ENCODE peak calls at places on chromosome 20, in five cellular contexts. B is WTC11, Q is H9, Z is fibroblast of the aortic adventitia, V is NCI-H82. F is an unnamed sample.

GRCh38 chr20:50879649-50880550 is 51.3 kb downstream of the ADNP start:
- DNase-seq in B (no peak), Q (no peak), Z (no peak), V (no peak), F (no peak)

GRCh38 chr20:48342822-48343513 is 484.8 kb downstream of the PREX1 start:
- DNase-seq in B (no peak), Q (no peak), Z (no peak), V (no peak), F (no peak)

GRCh38 chr20:61520761-61521460 is 268.9 kb downstream of the CDH4 start:
- DNase-seq in B (no peak), Q (no peak), Z (peak; percentile 56), V (no peak), F (peak; percentile 47)

GRCh38 chr20:56433880-56434255 is 21.8 kb downstream of the CASS4 start:
- DNase-seq in B (no peak), Q (no peak), Z (peak; percentile 84), V (no peak), F (peak; percentile 91)

GRCh38 chr20:1950836-1951235 is 43.0 kb downstream of the PDYN start:
- DNase-seq in B (peak; percentile 30), Q (no peak), Z (no peak), V (no peak), F (no peak)

GRCh38 chr20:35618372-35619131 is 2.9 kb downstream of the SPAG4 start:
- DNase-seq in B (peak; percentile 30), Q (peak; percentile 55), Z (peak; percentile 31), V (peak; percentile 58), F (peak; percentile 39)

GRCh38 chr20:13119583-13119982 is 101.5 kb upstream of the ISM1 start:
- DNase-seq in B (peak; percentile 17), Q (peak; percentile 52), Z (peak; percentile 74), V (peak; percentile 85), F (peak; percentile 77)

GRCh38 chr20:38857703-38858102 is 52.2 kb downstream of the PPP1R16B start:
- DNase-seq in B (no peak), Q (no peak), Z (no peak), V (no peak), F (no peak)

GRCh38 chr20:17646209-17646717 is 35.8 kb downstream of the RRBP1 start:
- DNase-seq in B (no peak), Q (no peak), Z (no peak), V (peak; percentile 42), F (no peak)

GRCh38 chr20:64155258-64156135 is 8.8 kb upstream of the MYT1 start:
- DNase-seq in B (no peak), Q (no peak), Z (no peak), V (peak; percentile 85), F (no peak)

GRCh38 chr20:39429716-39430115 is 467.6 kb downstream of the DHX35 start:
- DNase-seq in B (no peak), Q (no peak), Z (no peak), V (peak; percentile 56), F (no peak)

GRCh38 chr20:63183422-63184146 is 32.3 kb downstream of the YTHDF1 start:
- DNase-seq in B (peak; percentile 85), Q (peak; percentile 77), Z (peak; percentile 6), V (peak; percentile 61), F (peak; percentile 24)